ENCODE peak calls at places on chromosomes 2 and 18, in eight cellular contexts. One of them, this sample, is unnamed.
A peak's percentile ranks its signal among the peaks of the same experiment; 100 is the strongest.

GRCh38 chr2:172996387-172996961 is 79.2 kb upstream of the MAP3K20 start:
- DNase-seq in psoas muscle: no peak
- DNase-seq in left lung: no peak
- DNase-seq in Peyer's patch: no peak
- DNase-seq in neural progenitor cell: no peak
- DNase-seq in A549: peak; percentile 42
- DNase-seq in CD4-positive, alpha-beta T cell: no peak
- DNase-seq in IMR-90: peak; percentile 57
- DNase-seq in this sample: no peak

GRCh38 chr2:229633546-229633945 is 80.8 kb downstream of the DNER start:
- DNase-seq in psoas muscle: no peak
- DNase-seq in left lung: no peak
- DNase-seq in Peyer's patch: no peak
- DNase-seq in neural progenitor cell: no peak
- DNase-seq in A549: no peak
- DNase-seq in CD4-positive, alpha-beta T cell: no peak
- DNase-seq in IMR-90: no peak
- DNase-seq in this sample: no peak

GRCh38 chr2:55877101-55877500 is 46.5 kb downstream of the EFEMP1 start:
- DNase-seq in psoas muscle: no peak
- DNase-seq in left lung: no peak
- DNase-seq in Peyer's patch: no peak
- DNase-seq in neural progenitor cell: no peak
- DNase-seq in A549: no peak
- DNase-seq in CD4-positive, alpha-beta T cell: no peak
- DNase-seq in IMR-90: no peak
- DNase-seq in this sample: no peak

GRCh38 chr2:42028571-42029148 is 19.2 kb upstream of the PKDCC start:
- DNase-seq in psoas muscle: peak; percentile 71
- DNase-seq in left lung: no peak
- DNase-seq in Peyer's patch: no peak
- DNase-seq in neural progenitor cell: no peak
- DNase-seq in A549: no peak
- DNase-seq in CD4-positive, alpha-beta T cell: no peak
- DNase-seq in IMR-90: no peak
- DNase-seq in this sample: no peak

GRCh38 chr2:160224060-160224459 is 24.0 kb upstream of the ITGB6 start:
- DNase-seq in psoas muscle: no peak
- DNase-seq in left lung: no peak
- DNase-seq in Peyer's patch: no peak
- DNase-seq in neural progenitor cell: no peak
- DNase-seq in A549: peak; percentile 92
- DNase-seq in CD4-positive, alpha-beta T cell: no peak
- DNase-seq in IMR-90: peak; percentile 98
- DNase-seq in this sample: no peak

GRCh38 chr2:168212866-168213265 is 34.5 kb downstream of the STK39 start:
- DNase-seq in psoas muscle: no peak
- DNase-seq in left lung: no peak
- DNase-seq in Peyer's patch: no peak
- DNase-seq in neural progenitor cell: no peak
- DNase-seq in A549: no peak
- DNase-seq in CD4-positive, alpha-beta T cell: no peak
- DNase-seq in IMR-90: peak; percentile 82
- DNase-seq in this sample: no peak

GRCh38 chr2:66587216-66587615 is 152.3 kb downstream of the MEIS1 start:
- DNase-seq in psoas muscle: peak; percentile 15
- DNase-seq in left lung: no peak
- DNase-seq in Peyer's patch: no peak
- DNase-seq in neural progenitor cell: peak; percentile 63
- DNase-seq in A549: peak; percentile 54
- DNase-seq in CD4-positive, alpha-beta T cell: no peak
- DNase-seq in IMR-90: peak; percentile 56
- DNase-seq in this sample: no peak

GRCh38 chr18:13452448-13452811 is 233.9 kb downstream of the LDLRAD4 start:
- DNase-seq in psoas muscle: peak; percentile 58
- DNase-seq in left lung: no peak
- DNase-seq in Peyer's patch: no peak
- DNase-seq in neural progenitor cell: peak; percentile 15
- DNase-seq in A549: peak; percentile 31
- DNase-seq in CD4-positive, alpha-beta T cell: no peak
- DNase-seq in IMR-90: peak; percentile 14
- DNase-seq in this sample: no peak

GRCh38 chr2:165609672-165610071 is 140.2 kb downstream of the CSRNP3 start:
- DNase-seq in psoas muscle: no peak
- DNase-seq in left lung: no peak
- DNase-seq in Peyer's patch: no peak
- DNase-seq in neural progenitor cell: no peak
- DNase-seq in A549: no peak
- DNase-seq in CD4-positive, alpha-beta T cell: no peak
- DNase-seq in IMR-90: no peak
- DNase-seq in this sample: no peak

GRCh38 chr2:46188041-46188715 is 109.0 kb upstream of the EPAS1 start:
- DNase-seq in psoas muscle: no peak
- DNase-seq in left lung: no peak
- DNase-seq in Peyer's patch: no peak
- DNase-seq in neural progenitor cell: no peak
- DNase-seq in A549: no peak
- DNase-seq in CD4-positive, alpha-beta T cell: no peak
- DNase-seq in IMR-90: no peak
- DNase-seq in this sample: no peak

DNA sequence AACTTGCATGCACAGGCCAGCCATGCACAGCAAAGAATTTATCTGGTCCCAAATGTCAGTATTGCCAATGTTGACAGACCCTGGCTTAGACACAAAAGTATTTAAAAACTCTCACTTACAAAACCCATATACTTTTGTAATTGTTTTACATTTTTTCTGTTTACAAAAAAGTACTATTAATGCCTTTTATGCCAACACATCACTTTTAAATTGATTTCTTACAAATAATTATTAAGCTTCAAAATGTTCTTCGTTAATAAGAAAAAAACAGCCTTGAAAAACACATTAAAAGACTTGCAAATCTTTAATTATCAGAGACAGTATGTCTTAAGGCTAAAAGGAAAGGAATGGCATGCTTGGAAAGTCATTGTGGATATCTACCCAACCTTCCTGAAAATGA is 181.3 kb upstream of the TWIST2 start:
- DNase-seq in psoas muscle: no peak
- DNase-seq in left lung: no peak
- DNase-seq in Peyer's patch: no peak
- DNase-seq in neural progenitor cell: no peak
- DNase-seq in A549: no peak
- DNase-seq in CD4-positive, alpha-beta T cell: no peak
- DNase-seq in IMR-90: no peak
- DNase-seq in this sample: no peak
- TF ChIP-seq CTCF in psoas muscle: no peak
- TF ChIP-seq CTCF in left lung: no peak
- TF ChIP-seq CTCF in Peyer's patch: no peak
- TF ChIP-seq CTCF in neural progenitor cell: no peak
- TF ChIP-seq CTCF in A549: no peak
- TF ChIP-seq CTCF in CD4-positive, alpha-beta T cell: no peak
- TF ChIP-seq CTCF in IMR-90: no peak
- TF ChIP-seq CTCF in this sample: no peak

DNA sequence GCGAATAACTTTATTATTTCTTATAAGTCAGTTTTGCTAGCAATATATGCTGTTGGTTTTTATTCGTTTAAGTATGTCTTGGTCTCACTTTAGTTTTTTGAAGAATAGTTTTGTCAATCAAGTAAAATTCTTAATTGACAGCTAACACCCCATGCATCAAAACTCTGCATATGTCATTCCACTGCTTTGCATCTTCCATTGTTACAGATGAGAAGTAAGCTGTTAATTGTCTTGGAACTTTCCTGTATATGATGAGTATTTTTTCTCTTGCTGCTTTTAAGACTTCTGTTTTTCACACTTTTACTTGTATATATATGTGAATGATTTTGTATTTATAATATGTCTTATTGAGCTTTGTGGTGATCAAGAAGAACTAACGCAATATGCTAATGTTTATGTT is 1048.4 kb downstream of the CNTNAP5 start:
- DNase-seq in psoas muscle: no peak
- DNase-seq in left lung: no peak
- DNase-seq in Peyer's patch: no peak
- DNase-seq in neural progenitor cell: no peak
- DNase-seq in A549: no peak
- DNase-seq in CD4-positive, alpha-beta T cell: no peak
- DNase-seq in IMR-90: no peak
- DNase-seq in this sample: no peak
- H3K9me3 ChIP-seq in psoas muscle: no peaks in the 10 kb centered on the region
- H3K9me3 ChIP-seq in left lung: no peaks in the 10 kb centered on the region
- H3K9me3 ChIP-seq in Peyer's patch: no peaks in the 10 kb centered on the region
- H3K9me3 ChIP-seq in neural progenitor cell: peaks cover 16% of the 10 kb centered on the region
- H3K9me3 ChIP-seq in A549: no peaks in the 10 kb centered on the region
- H3K9me3 ChIP-seq in CD4-positive, alpha-beta T cell: no peaks in the 10 kb centered on the region
- H3K9me3 ChIP-seq in IMR-90: peaks cover 8% of the 10 kb centered on the region
- H3K9me3 ChIP-seq in this sample: no peaks in the 10 kb centered on the region

GRCh38 chr2:119430023-119430498 is 1.6 kb upstream of the TMEM37 start:
- DNase-seq in psoas muscle: no peak
- DNase-seq in left lung: no peak
- DNase-seq in Peyer's patch: no peak
- DNase-seq in neural progenitor cell: no peak
- DNase-seq in A549: no peak
- DNase-seq in CD4-positive, alpha-beta T cell: no peak
- DNase-seq in IMR-90: no peak
- DNase-seq in this sample: no peak
- H3K27ac ChIP-seq in psoas muscle: peak overlapping the region; percentile 60
- H3K27ac ChIP-seq in left lung: no peak overlapping the region
- H3K27ac ChIP-seq in Peyer's patch: no peak overlapping the region
- H3K27ac ChIP-seq in neural progenitor cell: no peak overlapping the region
- H3K27ac ChIP-seq in A549: peak overlapping the region; percentile 7
- H3K27ac ChIP-seq in CD4-positive, alpha-beta T cell: no peak overlapping the region
- H3K27ac ChIP-seq in IMR-90: no peak overlapping the region
- H3K27ac ChIP-seq in this sample: no peak overlapping the region

DNA sequence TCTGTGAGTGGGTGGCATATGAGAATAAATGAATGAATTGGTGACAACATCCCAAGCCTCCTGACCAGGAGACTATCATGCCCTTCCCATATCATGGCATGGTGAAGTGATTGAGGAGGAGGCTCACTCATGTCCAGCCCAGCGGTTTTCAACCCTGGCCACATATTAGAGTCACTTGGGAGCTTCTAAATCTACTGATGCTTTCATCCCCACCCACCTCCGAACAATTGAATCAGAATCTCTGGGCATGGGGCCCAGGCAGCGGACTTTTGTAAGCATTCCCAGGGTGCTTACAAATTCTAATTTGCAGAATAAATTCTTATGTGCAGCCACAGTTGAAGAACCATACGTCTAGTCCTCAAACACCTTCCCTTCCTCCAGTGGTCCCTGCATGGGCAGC is 81.7 kb upstream of the SEC11C start:
- DNase-seq in psoas muscle: no peak
- DNase-seq in left lung: no peak
- DNase-seq in Peyer's patch: no peak
- DNase-seq in neural progenitor cell: no peak
- DNase-seq in A549: no peak
- DNase-seq in CD4-positive, alpha-beta T cell: no peak
- DNase-seq in IMR-90: peak; percentile 81
- DNase-seq in this sample: no peak
- TF ChIP-seq CTCF in psoas muscle: no peak
- TF ChIP-seq CTCF in left lung: no peak
- TF ChIP-seq CTCF in Peyer's patch: no peak
- TF ChIP-seq CTCF in neural progenitor cell: no peak
- TF ChIP-seq CTCF in A549: no peak
- TF ChIP-seq CTCF in CD4-positive, alpha-beta T cell: no peak
- TF ChIP-seq CTCF in IMR-90: no peak
- TF ChIP-seq CTCF in this sample: no peak

This sample was measured in lower lobe of right lung.